ENCODE peak calls at places on chromosome 21, in eight cellular contexts. Q is CD4-positive, alpha-beta T cell; K is upper lobe of right lung; G is thoracic aorta; N is fibroblast of lung; E is heart left ventricle; M is CD8-positive, alpha-beta T cell; A is left lung. T is an unnamed sample.
A peak's percentile ranks its signal among the peaks of the same experiment; 100 is the strongest.

GRCh38 chr21:34865922-34866271 is 183.2 kb downstream of the RUNX1 start:
- DNase-seq in M (no peak), E (no peak), A (no peak), G (no peak), N (no peak), Q (no peak), K (no peak), T (peak; percentile 77)

GRCh38 chr21:26140185-26140584 is 30.4 kb downstream of the APP start:
- DNase-seq in A (no peak), N (peak; percentile 99), G (no peak), Q (no peak), E (peak; percentile 37), M (no peak), K (no peak), T (no peak)

GRCh38 chr21:33931799-33932390 is 16.3 kb upstream of the ATP5PO start:
- DNase-seq in K (no peak), G (no peak), A (no peak), Q (no peak), N (peak; percentile 58), E (no peak), M (peak; percentile 27), T (peak; percentile 55)

GRCh38 chr21:36542312-36543101 is 62.6 kb upstream of the CLDN14 start:
- DNase-seq in Q (no peak), M (no peak), A (no peak), E (no peak), K (no peak), G (no peak), N (no peak), T (no peak)

GRCh38 chr21:25750085-25750484 is 15.3 kb downstream of the GABPA start:
- DNase-seq in M (no peak), N (no peak), A (no peak), Q (no peak), K (no peak), E (no peak), G (no peak), T (no peak)

GRCh38 chr21:35932232-35932911 is 128.0 kb downstream of the SETD4 start:
- DNase-seq in E (peak; percentile 77), G (no peak), K (no peak), A (no peak), N (peak; percentile 85), M (no peak), Q (no peak), T (no peak)

GRCh38 chr21:29382029-29382654 is 83.4 kb downstream of the BACH1 start:
- DNase-seq in Q (no peak), G (no peak), M (no peak), N (peak; percentile 31), E (no peak), K (no peak), A (no peak), T (no peak)

GRCh38 chr21:29349702-29350101 is 51.0 kb downstream of the BACH1 start:
- DNase-seq in Q (no peak), K (no peak), M (no peak), N (no peak), A (no peak), G (no peak), E (no peak), T (no peak)

GRCh38 chr21:31731802-31732537 is at the start of gene SCAF4:
- DNase-seq in Q (peak; percentile 64), G (peak; percentile 43), A (peak; percentile 99), N (peak; percentile 87), E (peak; percentile 93), K (peak; percentile 96), M (peak; percentile 73), T (peak; percentile 75)

GRCh38 chr21:36178349-36178748 is 21.7 kb downstream of the DOP1B start:
- DNase-seq in A (no peak), E (no peak), Q (no peak), K (no peak), G (no peak), M (no peak), N (no peak), T (no peak)

GRCh38 chr21:26715878-26716506 is 129.2 kb downstream of the ADAMTS1 start:
- DNase-seq in K (no peak), M (no peak), G (no peak), Q (no peak), N (peak; percentile 60), A (no peak), E (peak; percentile 31), T (no peak)

GRCh38 chr21:33157303-33157702 is 72.4 kb upstream of the IFNAR2 start:
- DNase-seq in G (no peak), A (no peak), K (no peak), E (no peak), Q (no peak), M (no peak), N (peak; percentile 7), T (no peak)

GRCh38 chr21:35150562-35151226 is 101.6 kb upstream of the RUNX1 start:
- DNase-seq in A (no peak), Q (no peak), M (no peak), N (peak; percentile 47), E (no peak), G (no peak), K (no peak), T (no peak)

GRCh38 chr21:31470896-31471694 is 127.0 kb upstream of the TIAM1 start:
- DNase-seq in N (no peak), E (no peak), G (no peak), A (no peak), M (no peak), Q (no peak), K (no peak), T (no peak)

GRCh38 chr21:42024261-42024877 is 14.2 kb upstream of the ZBTB21 start:
- DNase-seq in M (no peak), E (no peak), G (no peak), Q (no peak), A (no peak), N (no peak), K (no peak), T (no peak)

GRCh38 chr21:33117268-33117888 is 47.4 kb downstream of the OLIG1 start:
- DNase-seq in Q (no peak), G (no peak), A (no peak), K (no peak), M (no peak), N (no peak), E (no peak), T (no peak)

GRCh38 chr21:46253610-46254124 is 25.1 kb upstream of the LSS start:
- DNase-seq in Q (no peak), M (peak; percentile 27), K (peak; percentile 15), G (no peak), N (peak; percentile 35), A (no peak), E (no peak), T (peak; percentile 58)

GRCh38 chr21:40765771-40766170 is 81.2 kb downstream of the DSCAM start:
- DNase-seq in E (no peak), M (no peak), Q (no peak), G (no peak), N (no peak), K (no peak), A (no peak), T (no peak)

DNA sequence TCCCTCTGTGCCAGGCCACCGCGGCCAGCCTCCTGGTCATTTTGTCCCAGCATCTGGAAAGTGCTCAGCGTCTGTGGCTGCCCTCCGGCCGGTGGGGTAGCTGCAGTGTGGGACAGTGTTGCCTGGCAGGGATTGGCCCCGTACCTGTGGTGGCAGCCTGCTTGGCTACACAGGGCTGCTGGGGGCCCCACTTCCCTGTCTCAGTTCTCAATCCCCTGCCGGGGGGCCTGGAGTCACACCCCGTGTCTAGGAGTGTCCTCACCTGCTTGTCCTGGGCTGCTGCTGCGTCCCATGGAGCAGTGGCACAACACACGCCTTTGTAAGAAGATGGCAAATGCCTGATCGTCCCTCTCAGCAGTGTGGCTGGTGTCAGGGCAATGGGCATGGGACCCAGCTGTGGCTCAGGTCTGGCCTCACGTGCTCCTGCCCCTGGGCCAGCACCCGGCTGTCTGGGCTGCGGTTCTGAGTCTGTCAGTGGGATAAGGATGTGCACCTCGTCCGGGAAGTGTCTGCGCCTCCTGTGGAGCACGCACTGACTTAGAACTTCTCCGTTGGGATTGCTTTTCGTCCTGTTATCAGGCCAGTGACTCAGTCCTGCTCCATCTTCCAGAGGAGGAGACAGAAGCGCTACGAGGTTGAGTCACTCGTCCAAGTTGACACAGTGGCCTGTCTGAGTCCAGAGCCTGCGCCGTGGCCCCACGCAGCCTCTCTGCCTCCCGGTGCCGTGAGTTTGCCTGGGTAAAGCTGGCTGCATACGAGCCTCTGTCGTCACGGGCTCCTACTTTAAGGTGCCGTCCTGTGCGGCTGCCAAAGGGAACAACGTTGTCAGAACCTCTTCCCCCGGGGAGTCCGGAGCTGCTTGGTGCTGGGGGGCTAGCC is 41.0 kb downstream of the CRYAA start:
- DNase-seq in A (no peak), N (peak; percentile 6), G (no peak), Q (no peak), M (peak; percentile 2), K (peak; percentile 59), E (peak; percentile 15), T (no peak)
- H3K27ac ChIP-seq in A (no peak overlapping the region), N (no peak overlapping the region), G (no peak overlapping the region), Q (no peak overlapping the region), M (no peak overlapping the region), K (no peak overlapping the region), E (no peak overlapping the region), T (no peak overlapping the region)

GRCh38 chr21:37710555-37711293 is 205.5 kb downstream of the KCNJ6 start:
- DNase-seq in Q (no peak), G (no peak), E (no peak), A (peak; percentile 61), N (peak; percentile 71), K (no peak), M (no peak), T (no peak)

GRCh38 chr21:37712204-37712934 is 203.9 kb downstream of the KCNJ6 start:
- DNase-seq in K (peak; percentile 75), N (peak; percentile 78), E (peak; percentile 67), M (no peak), A (peak; percentile 74), G (peak; percentile 15), Q (no peak), T (peak; percentile 37)

DNA sequence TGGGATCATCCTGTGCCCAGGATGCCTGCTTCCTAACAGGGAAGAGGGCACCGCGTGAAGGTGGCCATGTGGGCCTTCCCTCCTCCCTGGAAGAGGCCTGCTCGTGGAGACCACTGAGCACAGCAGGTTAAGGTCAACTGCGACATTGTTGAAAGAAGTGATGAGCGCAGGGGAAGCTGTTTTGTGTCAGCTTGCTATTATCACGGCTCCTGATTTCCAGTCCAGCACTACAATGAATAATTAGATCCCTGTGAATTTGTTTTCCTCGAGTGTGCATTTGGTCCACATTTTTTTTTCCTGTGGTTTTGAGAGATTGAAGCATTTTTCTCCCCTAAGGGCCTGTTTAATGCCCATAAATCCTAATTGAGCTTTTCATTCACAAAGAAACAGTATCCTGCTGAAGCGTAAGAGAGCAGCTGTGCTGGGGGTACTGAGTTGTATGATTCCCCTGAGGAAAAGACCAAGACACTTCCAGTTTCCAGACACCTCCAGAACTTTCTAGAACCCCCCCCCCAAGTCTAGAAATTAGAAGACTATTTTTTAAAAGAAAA is 204.9 kb downstream of the KCNJ6 start:
- DNase-seq in Q (no peak), E (no peak), M (no peak), G (no peak), N (no peak), A (no peak), K (no peak), T (no peak)
- H3K27ac ChIP-seq in Q (no peak overlapping the region), E (peak overlapping the region; percentile 37), M (no peak overlapping the region), G (peak overlapping the region; percentile 51), N (no peak overlapping the region), A (no peak overlapping the region), K (no peak overlapping the region), T (no peak overlapping the region)

GRCh38 chr21:44880762-44881585 is 7.5 kb upstream of the PTTG1IP start:
- DNase-seq in A (no peak), E (no peak), Q (no peak), N (peak; percentile 20), K (peak; percentile 53), M (no peak), G (no peak), T (no peak)
- H3K27ac ChIP-seq in A (peak overlapping the region; percentile 93), E (peak overlapping the region; percentile 54), Q (peak overlapping the region; percentile 29), N (no peak overlapping the region), K (peak overlapping the region; percentile 73), M (no peak overlapping the region), G (peak overlapping the region; percentile 3), T (no peak overlapping the region)

GRCh38 chr21:45135868-45136267 is 61.5 kb downstream of the ADARB1 start:
- DNase-seq in Q (no peak), M (no peak), A (no peak), E (no peak), G (no peak), K (no peak), N (no peak), T (no peak)
- H3K27ac ChIP-seq in Q (no peak overlapping the region), M (no peak overlapping the region), A (no peak overlapping the region), E (no peak overlapping the region), G (no peak overlapping the region), K (no peak overlapping the region), N (no peak overlapping the region), T (no peak overlapping the region)

T was measured in CD4-positive, CD25-positive, alpha-beta regulatory T cell.